ENCODE peak calls at places on chromosomes 16 and 17, in seven cellular contexts. One of them, this sample, is unnamed.

GRCh38 chr17:41710472-41711090 is 1.6 kb upstream of the GAST start:
- DNase-seq in fibroblast of lung: peak; percentile 91
- DNase-seq in PC-3: peak; percentile 9
- DNase-seq in GM23338: no peak
- DNase-seq in MM.1S: no peak
- DNase-seq in mammary epithelial cell: peak; percentile 47
- DNase-seq in GM23248: peak; percentile 91
- DNase-seq in this sample: no peak

GRCh38 chr16:50284131-50284911 is 18.0 kb downstream of the ADCY7 start:
- DNase-seq in fibroblast of lung: no peak
- DNase-seq in GM23338: no peak
- DNase-seq in mammary epithelial cell: no peak
- DNase-seq in MM.1S: no peak
- DNase-seq in GM23248: peak; percentile 9
- DNase-seq in PC-3: no peak
- DNase-seq in this sample: no peak

GRCh38 chr16:28140788-28141618 is 70.8 kb downstream of the XPO6 start:
- DNase-seq in GM23248: no peak
- DNase-seq in fibroblast of lung: no peak
- DNase-seq in MM.1S: peak; percentile 79
- DNase-seq in PC-3: no peak
- DNase-seq in GM23338: peak; percentile 24
- DNase-seq in mammary epithelial cell: no peak
- DNase-seq in this sample: no peak

GRCh38 chr16:57260294-57260929 is 15.4 kb downstream of the ARL2BP start:
- DNase-seq in fibroblast of lung: peak; percentile 79
- DNase-seq in MM.1S: no peak
- DNase-seq in mammary epithelial cell: peak; percentile 84
- DNase-seq in GM23338: peak; percentile 79
- DNase-seq in GM23248: peak; percentile 79
- DNase-seq in PC-3: peak; percentile 65
- DNase-seq in this sample: peak; percentile 87

GRCh38 chr16:8854298-8854948 is 14.4 kb downstream of the CARHSP1 start:
- DNase-seq in mammary epithelial cell: no peak
- DNase-seq in GM23338: no peak
- DNase-seq in GM23248: no peak
- DNase-seq in fibroblast of lung: no peak
- DNase-seq in MM.1S: no peak
- DNase-seq in PC-3: no peak
- DNase-seq in this sample: no peak

GRCh38 chr17:44772308-44773024 is 13.7 kb downstream of the ADAM11 start:
- DNase-seq in GM23338: no peak
- DNase-seq in fibroblast of lung: no peak
- DNase-seq in GM23248: no peak
- DNase-seq in PC-3: no peak
- DNase-seq in mammary epithelial cell: no peak
- DNase-seq in MM.1S: no peak
- DNase-seq in this sample: no peak

GRCh38 chr17:41523787-41524186 is 4.3 kb downstream of the KRT19 start:
- DNase-seq in GM23248: no peak
- DNase-seq in fibroblast of lung: no peak
- DNase-seq in PC-3: no peak
- DNase-seq in GM23338: no peak
- DNase-seq in MM.1S: no peak
- DNase-seq in mammary epithelial cell: no peak
- DNase-seq in this sample: no peak

GRCh38 chr17:13000561-13000960 is 17.3 kb downstream of the ELAC2 start:
- DNase-seq in fibroblast of lung: no peak
- DNase-seq in GM23338: no peak
- DNase-seq in GM23248: no peak
- DNase-seq in PC-3: no peak
- DNase-seq in MM.1S: no peak
- DNase-seq in mammary epithelial cell: no peak
- DNase-seq in this sample: no peak

GRCh38 chr16:61836804-61837398 is 199.3 kb downstream of the CDH8 start:
- DNase-seq in MM.1S: no peak
- DNase-seq in PC-3: no peak
- DNase-seq in GM23338: peak; percentile 40
- DNase-seq in fibroblast of lung: peak; percentile 34
- DNase-seq in GM23248: no peak
- DNase-seq in mammary epithelial cell: no peak
- DNase-seq in this sample: peak; percentile 83

GRCh38 chr17:66655861-66656260 is 179.1 kb upstream of the CACNG5 start:
- DNase-seq in PC-3: peak; percentile 23
- DNase-seq in MM.1S: no peak
- DNase-seq in fibroblast of lung: peak; percentile 84
- DNase-seq in GM23248: peak; percentile 95
- DNase-seq in mammary epithelial cell: peak; percentile 96
- DNase-seq in GM23338: no peak
- DNase-seq in this sample: no peak

GRCh38 chr17:49834118-49834743 is 13.6 kb downstream of the TAC4 start:
- DNase-seq in MM.1S: no peak
- DNase-seq in GM23338: no peak
- DNase-seq in PC-3: no peak
- DNase-seq in GM23248: no peak
- DNase-seq in fibroblast of lung: peak; percentile 82
- DNase-seq in mammary epithelial cell: no peak
- DNase-seq in this sample: no peak

GRCh38 chr17:6323626-6324356 is 111.1 kb downstream of the AIPL1 start:
- DNase-seq in GM23248: no peak
- DNase-seq in GM23338: peak; percentile 47
- DNase-seq in mammary epithelial cell: peak; percentile 8
- DNase-seq in fibroblast of lung: no peak
- DNase-seq in MM.1S: no peak
- DNase-seq in PC-3: peak; percentile 23
- DNase-seq in this sample: no peak

GRCh38 chr16:49351119-49351518 is 22.5 kb upstream of the C16orf78 start:
- DNase-seq in mammary epithelial cell: no peak
- DNase-seq in GM23248: no peak
- DNase-seq in fibroblast of lung: no peak
- DNase-seq in PC-3: no peak
- DNase-seq in MM.1S: no peak
- DNase-seq in GM23338: peak; percentile 69
- DNase-seq in this sample: peak; percentile 62

GRCh38 chr17:80820331-80820730 is 171.3 kb upstream of the CHMP6 start:
- DNase-seq in mammary epithelial cell: no peak
- DNase-seq in GM23338: no peak
- DNase-seq in GM23248: no peak
- DNase-seq in fibroblast of lung: no peak
- DNase-seq in PC-3: no peak
- DNase-seq in MM.1S: no peak
- DNase-seq in this sample: peak; percentile 34

GRCh38 chr16:4846503-4846900 is 586 bp downstream of the GLYR1 start:
- DNase-seq in GM23248: peak; percentile 87
- DNase-seq in mammary epithelial cell: peak; percentile 65
- DNase-seq in fibroblast of lung: peak; percentile 66
- DNase-seq in GM23338: peak; percentile 53
- DNase-seq in MM.1S: peak; percentile 60
- DNase-seq in PC-3: peak; percentile 18
- DNase-seq in this sample: peak; percentile 72

GRCh38 chr16:85366031-85366763 is 246.9 kb upstream of the GSE1 start:
- DNase-seq in mammary epithelial cell: no peak
- DNase-seq in MM.1S: no peak
- DNase-seq in GM23338: peak; percentile 52
- DNase-seq in fibroblast of lung: no peak
- DNase-seq in GM23248: no peak
- DNase-seq in PC-3: no peak
- DNase-seq in this sample: peak; percentile 70

GRCh38 chr16:78198299-78198698 is 98.8 kb downstream of the WWOX start:
- DNase-seq in GM23248: no peak
- DNase-seq in GM23338: no peak
- DNase-seq in MM.1S: no peak
- DNase-seq in mammary epithelial cell: no peak
- DNase-seq in fibroblast of lung: no peak
- DNase-seq in PC-3: no peak
- DNase-seq in this sample: no peak

GRCh38 chr16:89397331-89397861 is 93.0 kb downstream of the ANKRD11 start:
- DNase-seq in MM.1S: no peak
- DNase-seq in fibroblast of lung: no peak
- DNase-seq in PC-3: no peak
- DNase-seq in GM23248: no peak
- DNase-seq in GM23338: no peak
- DNase-seq in mammary epithelial cell: no peak
- DNase-seq in this sample: no peak

GRCh38 chr17:29225388-29225787 is 21.3 kb upstream of the CRYBA1 start:
- DNase-seq in GM23248: no peak
- DNase-seq in GM23338: no peak
- DNase-seq in PC-3: no peak
- DNase-seq in mammary epithelial cell: no peak
- DNase-seq in fibroblast of lung: no peak
- DNase-seq in MM.1S: no peak
- DNase-seq in this sample: no peak

GRCh38 chr17:58340623-58340876 is 11.5 kb downstream of the SUPT4H1 start:
- DNase-seq in PC-3: no peak
- DNase-seq in MM.1S: no peak
- DNase-seq in mammary epithelial cell: no peak
- DNase-seq in GM23338: no peak
- DNase-seq in GM23248: no peak
- DNase-seq in fibroblast of lung: no peak
- DNase-seq in this sample: no peak
- H3K4me3 ChIP-seq in PC-3: no peak overlapping the region
- H3K4me3 ChIP-seq in MM.1S: no peak overlapping the region
- H3K4me3 ChIP-seq in mammary epithelial cell: no peak overlapping the region
- H3K4me3 ChIP-seq in GM23338: no peak overlapping the region
- H3K4me3 ChIP-seq in GM23248: no peak overlapping the region
- H3K4me3 ChIP-seq in fibroblast of lung: no peak overlapping the region
- H3K4me3 ChIP-seq in this sample: no peak overlapping the region

GRCh38 chr17:63558441-63558840 is 8.2 kb downstream of the DCAF7 start:
- DNase-seq in GM23248: no peak
- DNase-seq in MM.1S: no peak
- DNase-seq in PC-3: no peak
- DNase-seq in GM23338: no peak
- DNase-seq in fibroblast of lung: no peak
- DNase-seq in mammary epithelial cell: no peak
- DNase-seq in this sample: no peak

GRCh38 chr17:63561819-63562218 is 11.5 kb downstream of the DCAF7 start:
- DNase-seq in GM23248: no peak
- DNase-seq in MM.1S: no peak
- DNase-seq in GM23338: no peak
- DNase-seq in PC-3: no peak
- DNase-seq in mammary epithelial cell: no peak
- DNase-seq in fibroblast of lung: no peak
- DNase-seq in this sample: no peak

GRCh38 chr17:63552211-63552610 is 1.9 kb downstream of the DCAF7 start:
- DNase-seq in GM23338: no peak
- DNase-seq in fibroblast of lung: peak; percentile 13
- DNase-seq in MM.1S: no peak
- DNase-seq in mammary epithelial cell: no peak
- DNase-seq in GM23248: peak; percentile 50
- DNase-seq in PC-3: no peak
- DNase-seq in this sample: no peak

GRCh38 chr17:63555475-63556156 is 5.3 kb downstream of the DCAF7 start:
- DNase-seq in mammary epithelial cell: no peak
- DNase-seq in PC-3: no peak
- DNase-seq in MM.1S: no peak
- DNase-seq in fibroblast of lung: no peak
- DNase-seq in GM23248: no peak
- DNase-seq in GM23338: no peak
- DNase-seq in this sample: no peak

DNA sequence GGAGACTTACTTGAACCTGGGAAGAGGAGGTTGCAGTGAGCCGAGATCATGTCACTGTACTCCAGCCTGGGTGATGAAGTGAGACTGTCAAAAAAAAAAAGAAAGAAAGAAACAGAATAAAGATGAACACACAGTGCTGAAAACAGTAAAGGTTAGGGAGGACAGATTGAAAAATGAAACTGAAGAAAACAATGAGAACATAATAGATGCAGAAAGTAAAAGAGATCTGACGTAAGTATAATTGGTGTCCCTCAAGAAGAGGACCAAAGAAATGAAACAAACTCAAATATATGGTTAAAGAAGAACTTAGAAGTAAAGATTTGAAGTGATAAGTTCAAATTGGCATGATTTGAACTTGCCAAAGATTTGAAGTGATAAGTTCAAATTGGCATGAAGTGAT is 7.1 kb downstream of the DCAF7 start:
- DNase-seq in mammary epithelial cell: no peak
- DNase-seq in GM23338: no peak
- DNase-seq in PC-3: no peak
- DNase-seq in GM23248: no peak
- DNase-seq in fibroblast of lung: no peak
- DNase-seq in MM.1S: no peak
- DNase-seq in this sample: no peak
- H4K20me1 ChIP-seq in mammary epithelial cell: no peaks in the 10 kb centered on the region
- H4K20me1 ChIP-seq in GM23338: peaks cover 64% of the 10 kb centered on the region
- H4K20me1 ChIP-seq in PC-3: peaks cover 44% of the 10 kb centered on the region
- H4K20me1 ChIP-seq in GM23248: peaks cover 44% of the 10 kb centered on the region
- H4K20me1 ChIP-seq in fibroblast of lung: peaks cover 3% of the 10 kb centered on the region
- H4K20me1 ChIP-seq in MM.1S: peaks cover 16% of the 10 kb centered on the region
- H4K20me1 ChIP-seq in this sample: peaks cover 90% of the 10 kb centered on the region

GRCh38 chr16:1333854-1334719 is 642 bp downstream of the BAIAP3 start:
- DNase-seq in mammary epithelial cell: no peak
- DNase-seq in MM.1S: no peak
- DNase-seq in PC-3: no peak
- DNase-seq in GM23248: no peak
- DNase-seq in fibroblast of lung: no peak
- DNase-seq in GM23338: peak; percentile 59
- DNase-seq in this sample: peak; percentile 54

GRCh38 chr16:1335996-1336395 is 2.6 kb downstream of the BAIAP3 start:
- DNase-seq in fibroblast of lung: no peak
- DNase-seq in GM23248: no peak
- DNase-seq in mammary epithelial cell: no peak
- DNase-seq in PC-3: no peak
- DNase-seq in MM.1S: no peak
- DNase-seq in GM23338: peak; percentile 72
- DNase-seq in this sample: peak; percentile 83

GRCh38 chr16:1335211-1335971 is 1.9 kb downstream of the BAIAP3 start:
- DNase-seq in GM23248: no peak
- DNase-seq in GM23338: no peak
- DNase-seq in MM.1S: no peak
- DNase-seq in fibroblast of lung: no peak
- DNase-seq in PC-3: no peak
- DNase-seq in mammary epithelial cell: no peak
- DNase-seq in this sample: no peak

GRCh38 chr16:1333149-1333812 is at the start of gene BAIAP3:
- DNase-seq in GM23248: peak; percentile 75
- DNase-seq in GM23338: peak; percentile 77
- DNase-seq in fibroblast of lung: no peak
- DNase-seq in PC-3: peak; percentile 27
- DNase-seq in mammary epithelial cell: no peak
- DNase-seq in MM.1S: no peak
- DNase-seq in this sample: peak; percentile 77

GRCh38 chr16:1334739-1335138 is 1.3 kb downstream of the BAIAP3 start:
- DNase-seq in GM23248: no peak
- DNase-seq in PC-3: no peak
- DNase-seq in mammary epithelial cell: no peak
- DNase-seq in MM.1S: no peak
- DNase-seq in GM23338: no peak
- DNase-seq in fibroblast of lung: no peak
- DNase-seq in this sample: no peak
- TF ChIP-seq EZH2 in GM23248: no peak
- TF ChIP-seq EZH2 in PC-3: no peak
- TF ChIP-seq EZH2 in mammary epithelial cell: peak; percentile 65
- TF ChIP-seq EZH2 in MM.1S: no peak
- TF ChIP-seq EZH2 in GM23338: peak; percentile 37
- TF ChIP-seq EZH2 in fibroblast of lung: peak; percentile 31
- TF ChIP-seq EZH2 in this sample: peak; percentile 55

DNA sequence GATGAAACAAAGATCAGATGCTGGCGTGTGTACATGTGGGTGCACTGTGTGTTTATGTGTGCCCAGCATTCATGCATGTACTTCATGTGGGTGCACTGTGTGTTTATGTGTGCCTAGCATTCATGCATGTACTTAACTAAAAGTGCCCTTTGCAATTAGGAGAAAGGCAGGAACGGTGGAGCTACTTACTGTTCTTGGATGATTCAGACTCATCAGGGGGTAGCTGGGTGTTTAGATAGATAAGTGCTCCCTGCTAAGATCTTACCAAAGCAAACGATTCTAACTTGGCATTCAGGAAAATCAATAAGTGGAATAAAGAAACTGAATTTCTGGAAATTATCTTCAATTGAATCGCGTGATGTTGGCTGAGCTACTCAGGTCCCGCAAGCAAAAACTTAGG is 8.6 kb upstream of the MYH2 start:
- DNase-seq in fibroblast of lung: no peak
- DNase-seq in GM23248: no peak
- DNase-seq in GM23338: no peak
- DNase-seq in MM.1S: no peak
- DNase-seq in mammary epithelial cell: no peak
- DNase-seq in PC-3: no peak
- DNase-seq in this sample: no peak
- H3K4me3 ChIP-seq in fibroblast of lung: no peak overlapping the region
- H3K4me3 ChIP-seq in GM23248: no peak overlapping the region
- H3K4me3 ChIP-seq in GM23338: no peak overlapping the region
- H3K4me3 ChIP-seq in MM.1S: no peak overlapping the region
- H3K4me3 ChIP-seq in mammary epithelial cell: no peak overlapping the region
- H3K4me3 ChIP-seq in PC-3: no peak overlapping the region
- H3K4me3 ChIP-seq in this sample: no peak overlapping the region